ENCODE peak calls at places on chromosomes 7 and 10, in ten cellular contexts. S is astrocyte; Y is Calu3; A is CD4-positive, alpha-beta T cell; U is CD8-positive, alpha-beta T cell; X is kidney epithelial cell; J is endothelial cell; C is GM13976; D is activated CD8-positive, alpha-beta T cell treated with anti-CD3 and anti-CD28 coated beads for 36 hours; B is A549. R is an unnamed sample.

GRCh38 chr10:79246606-79247275 is 100.5 kb upstream of the PPIF start:
- DNase-seq in S (no peak), Y (no peak), A (no peak), U (no peak), X (no peak), J (peak; percentile 42), C (no peak), D (no peak), B (no peak), R (no peak)

GRCh38 chr7:141640239-141640840 is 61.6 kb downstream of the DENND11 start:
- DNase-seq in S (peak; percentile 41), Y (no peak), A (no peak), U (no peak), X (no peak), J (no peak), C (no peak), D (no peak), B (no peak), R (no peak)

GRCh38 chr10:17669185-17669872 is 25.4 kb downstream of the STAM start:
- DNase-seq in S (no peak), Y (no peak), A (no peak), U (no peak), X (no peak), J (no peak), C (peak; percentile 26), D (peak; percentile 67), B (no peak), R (no peak)

GRCh38 chr7:45430397-45430796 is 143.8 kb upstream of the ADCY1 start:
- DNase-seq in S (no peak), Y (no peak), A (no peak), U (no peak), X (no peak), J (no peak), C (no peak), D (no peak), B (no peak), R (no peak)

GRCh38 chr7:55191926-55192692 is 173.0 kb upstream of the LANCL2 start:
- DNase-seq in S (no peak), Y (no peak), A (no peak), U (peak; percentile 44), X (no peak), J (no peak), C (no peak), D (no peak), B (no peak), R (no peak)

GRCh38 chr10:110852255-110852896 is 19.4 kb upstream of the PDCD4 start:
- DNase-seq in S (no peak), Y (peak; percentile 59), A (no peak), U (peak; percentile 47), X (peak; percentile 75), J (no peak), C (no peak), D (peak; percentile 76), B (no peak), R (no peak)

GRCh38 chr7:44655341-44655740 is 48.9 kb downstream of the OGDH start:
- DNase-seq in S (no peak), Y (no peak), A (no peak), U (no peak), X (no peak), J (no peak), C (no peak), D (no peak), B (no peak), R (no peak)

GRCh38 chr7:7922684-7923385 is 45.8 kb upstream of the GLCCI1 start:
- DNase-seq in S (no peak), Y (no peak), A (no peak), U (no peak), X (no peak), J (no peak), C (no peak), D (no peak), B (no peak), R (peak; percentile 36)

GRCh38 chr10:121154846-121155245 is 303.7 kb downstream of the WDR11 start:
- DNase-seq in S (peak; percentile 61), Y (peak; percentile 38), A (no peak), U (no peak), X (peak; percentile 25), J (no peak), C (no peak), D (no peak), B (no peak), R (no peak)

GRCh38 chr10:128095023-128095752 is 31.0 kb downstream of the MKI67 start:
- DNase-seq in S (no peak), Y (no peak), A (no peak), U (peak; percentile 65), X (no peak), J (no peak), C (no peak), D (peak; percentile 65), B (peak; percentile 18), R (no peak)

GRCh38 chr10:35236739-35237138 is 99.6 kb upstream of the CCNY start:
- DNase-seq in S (no peak), Y (no peak), A (no peak), U (no peak), X (no peak), J (no peak), C (no peak), D (no peak), B (peak; percentile 40), R (peak; percentile 49)
- TF ChIP-seq CTCF in S (peak; percentile 56), Y (no peak), A (no peak), U (no peak), X (peak; percentile 51), J (no peak), C (no peak), D (no peak), B (peak; percentile 62), R (peak; percentile 54)

GRCh38 chr10:19932806-19933371 is 116.7 kb downstream of the PLXDC2 start:
- DNase-seq in S (no peak), Y (no peak), A (no peak), U (no peak), X (no peak), J (no peak), C (no peak), D (no peak), B (no peak), R (no peak)

GRCh38 chr10:19933772-19934171 is 117.5 kb downstream of the PLXDC2 start:
- DNase-seq in S (no peak), Y (no peak), A (no peak), U (no peak), X (no peak), J (no peak), C (no peak), D (no peak), B (no peak), R (no peak)

GRCh38 chr10:19929466-19930140 is 113.4 kb downstream of the PLXDC2 start:
- DNase-seq in S (peak; percentile 86), Y (no peak), A (no peak), U (no peak), X (no peak), J (no peak), C (no peak), D (no peak), B (no peak), R (no peak)

GRCh38 chr10:19931886-19932285 is 115.7 kb downstream of the PLXDC2 start:
- DNase-seq in S (no peak), Y (no peak), A (no peak), U (no peak), X (no peak), J (no peak), C (no peak), D (no peak), B (no peak), R (no peak)

GRCh38 chr10:19930936-19931859 is 115.0 kb downstream of the PLXDC2 start:
- DNase-seq in S (peak; percentile 75), Y (no peak), A (no peak), U (no peak), X (peak; percentile 63), J (no peak), C (no peak), D (no peak), B (no peak), R (no peak)
- TF ChIP-seq CTCF in S (no peak), Y (no peak), A (no peak), U (no peak), X (no peak), J (no peak), C (no peak), D (no peak), B (no peak), R (no peak)

DNA sequence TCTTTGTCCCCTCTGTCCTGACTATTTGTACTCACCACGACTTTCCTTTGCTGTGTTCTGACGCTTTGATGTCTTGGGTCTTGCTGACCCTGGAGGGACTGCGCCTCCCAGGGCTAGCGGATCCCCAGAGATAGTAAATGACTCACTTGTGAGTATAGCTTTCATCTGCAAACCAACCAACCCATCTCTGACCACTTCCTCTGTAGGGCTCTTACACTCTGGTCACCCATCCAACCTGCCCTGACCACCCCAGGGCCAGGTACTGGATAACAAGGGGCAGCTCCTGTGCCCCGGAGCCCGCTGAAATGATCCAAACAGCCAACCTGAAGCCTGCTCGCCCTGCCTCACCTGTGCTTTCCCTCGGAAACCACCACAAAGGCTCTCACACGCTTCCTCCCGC is 125.2 kb upstream of the CARD11 start:
- DNase-seq in S (no peak), Y (no peak), A (no peak), U (no peak), X (no peak), J (no peak), C (no peak), D (no peak), B (no peak), R (no peak)
- TF ChIP-seq CTCF in S (no peak), Y (no peak), A (no peak), U (no peak), X (no peak), J (no peak), C (no peak), D (no peak), B (no peak), R (no peak)

GRCh38 chr7:121748546-121748945 is 124.4 kb upstream of the PTPRZ1 start:
- DNase-seq in S (no peak), Y (no peak), A (no peak), U (no peak), X (no peak), J (no peak), C (no peak), D (no peak), B (no peak), R (no peak)

GRCh38 chr7:121755818-121756501 is 117.0 kb upstream of the PTPRZ1 start:
- DNase-seq in S (no peak), Y (no peak), A (no peak), U (no peak), X (no peak), J (no peak), C (no peak), D (no peak), B (no peak), R (peak; percentile 79)

GRCh38 chr7:121755286-121755685 is 117.7 kb upstream of the PTPRZ1 start:
- DNase-seq in S (peak; percentile 0), Y (no peak), A (no peak), U (no peak), X (no peak), J (no peak), C (no peak), D (no peak), B (no peak), R (no peak)

GRCh38 chr7:121753965-121754364 is 119.0 kb upstream of the PTPRZ1 start:
- DNase-seq in S (no peak), Y (no peak), A (no peak), U (no peak), X (no peak), J (no peak), C (no peak), D (no peak), B (no peak), R (no peak)

DNA sequence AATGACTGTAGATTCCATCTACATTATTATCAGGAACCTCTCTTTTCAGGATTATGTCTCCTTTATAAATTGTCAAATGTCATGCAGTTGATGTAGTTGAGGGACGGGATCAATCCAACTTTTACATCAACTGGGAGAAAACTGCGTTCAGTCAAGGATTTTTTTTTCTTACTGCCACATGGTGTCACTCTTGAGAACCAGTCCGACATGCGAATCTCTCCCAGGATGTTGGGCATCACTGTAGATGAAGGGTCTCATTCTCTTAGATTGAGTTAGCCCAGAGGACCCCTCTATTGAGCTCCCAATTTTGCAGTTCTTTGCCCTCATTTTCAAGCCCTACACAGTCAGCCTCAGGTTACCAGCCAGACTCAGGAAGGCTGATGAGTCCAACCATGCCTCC is 120.3 kb upstream of the PTPRZ1 start:
- DNase-seq in S (peak; percentile 4), Y (no peak), A (no peak), U (no peak), X (no peak), J (no peak), C (no peak), D (no peak), B (peak; percentile 20), R (peak; percentile 52)
- TF ChIP-seq CTCF in S (peak; percentile 34), Y (no peak), A (no peak), U (no peak), X (peak; percentile 40), J (no peak), C (peak; percentile 11), D (no peak), B (peak; percentile 20), R (peak; percentile 61)

R was measured in neural progenitor cell.